ENCODE peak calls at places on chromosomes 7 and 10, in seven cellular contexts. One of them, this sample, is unnamed. For H3K4me1, the result is how much of the 10 kb centered on the place peaks cover.

GRCh38 chr10:44697096-44697495 is 214.0 kb upstream of the TMEM72 start:
- DNase-seq in Panc1: no peak
- DNase-seq in stomach: no peak
- DNase-seq in GM23338: no peak
- DNase-seq in prostate gland: no peak
- DNase-seq in esophagus muscularis mucosa: no peak
- DNase-seq in GM12878: no peak
- DNase-seq in this sample: no peak

GRCh38 chr10:119205926-119206602 is 1.3 kb upstream of the GRK5 start:
- DNase-seq in Panc1: no peak
- DNase-seq in stomach: peak
- DNase-seq in GM23338: peak
- DNase-seq in prostate gland: peak
- DNase-seq in esophagus muscularis mucosa: peak
- DNase-seq in GM12878: no peak
- DNase-seq in this sample: no peak

GRCh38 chr7:28530175-28531142 is 118.1 kb downstream of the CREB5 start:
- DNase-seq in Panc1: no peak
- DNase-seq in stomach: peak
- DNase-seq in GM23338: peak
- DNase-seq in prostate gland: no peak
- DNase-seq in esophagus muscularis mucosa: no peak
- DNase-seq in GM12878: no peak
- DNase-seq in this sample: no peak

GRCh38 chr7:13882051-13882450 is 107.4 kb downstream of the ETV1 start:
- DNase-seq in Panc1: no peak
- DNase-seq in stomach: no peak
- DNase-seq in GM23338: no peak
- DNase-seq in prostate gland: no peak
- DNase-seq in esophagus muscularis mucosa: no peak
- DNase-seq in GM12878: no peak
- DNase-seq in this sample: no peak

GRCh38 chr10:22992075-22992474 is 64.2 kb downstream of the ARMC3 start:
- DNase-seq in Panc1: no peak
- DNase-seq in stomach: no peak
- DNase-seq in GM23338: no peak
- DNase-seq in prostate gland: no peak
- DNase-seq in esophagus muscularis mucosa: no peak
- DNase-seq in GM12878: no peak
- DNase-seq in this sample: no peak

GRCh38 chr10:85643171-85643838 is 723.3 kb downstream of the GRID1 start:
- DNase-seq in Panc1: peak
- DNase-seq in stomach: no peak
- DNase-seq in GM23338: no peak
- DNase-seq in prostate gland: no peak
- DNase-seq in esophagus muscularis mucosa: no peak
- DNase-seq in GM12878: no peak
- DNase-seq in this sample: no peak

GRCh38 chr10:11878776-11879175 is 55.6 kb downstream of the PROSER2 start:
- DNase-seq in Panc1: no peak
- DNase-seq in stomach: no peak
- DNase-seq in GM23338: no peak
- DNase-seq in prostate gland: no peak
- DNase-seq in esophagus muscularis mucosa: no peak
- DNase-seq in GM12878: no peak
- DNase-seq in this sample: no peak

GRCh38 chr10:90913774-90914420 is 7.0 kb downstream of the ANKRD1 start:
- DNase-seq in Panc1: no peak
- DNase-seq in stomach: no peak
- DNase-seq in GM23338: no peak
- DNase-seq in prostate gland: no peak
- DNase-seq in esophagus muscularis mucosa: no peak
- DNase-seq in GM12878: no peak
- DNase-seq in this sample: no peak

GRCh38 chr10:42911359-42911758 is 128.8 kb downstream of the BMS1 start:
- DNase-seq in Panc1: no peak
- DNase-seq in stomach: no peak
- DNase-seq in GM23338: no peak
- DNase-seq in prostate gland: no peak
- DNase-seq in esophagus muscularis mucosa: no peak
- DNase-seq in GM12878: no peak
- DNase-seq in this sample: no peak

GRCh38 chr7:46626261-46627037 is 705.4 kb upstream of the IGFBP3 start:
- DNase-seq in Panc1: no peak
- DNase-seq in stomach: no peak
- DNase-seq in GM23338: peak
- DNase-seq in prostate gland: no peak
- DNase-seq in esophagus muscularis mucosa: peak
- DNase-seq in GM12878: no peak
- DNase-seq in this sample: no peak

GRCh38 chr7:2201686-2202360 is 30.9 kb downstream of the MAD1L1 start:
- DNase-seq in Panc1: no peak
- DNase-seq in stomach: no peak
- DNase-seq in GM23338: no peak
- DNase-seq in prostate gland: no peak
- DNase-seq in esophagus muscularis mucosa: no peak
- DNase-seq in GM12878: no peak
- DNase-seq in this sample: no peak

GRCh38 chr7:36943591-36944430 is 219.5 kb upstream of the AOAH start:
- DNase-seq in Panc1: no peak
- DNase-seq in stomach: no peak
- DNase-seq in GM23338: no peak
- DNase-seq in prostate gland: no peak
- DNase-seq in esophagus muscularis mucosa: no peak
- DNase-seq in GM12878: no peak
- DNase-seq in this sample: no peak

GRCh38 chr7:151060416-151061234 is 1.2 kb downstream of the SLC4A2 start:
- DNase-seq in Panc1: no peak
- DNase-seq in stomach: peak
- DNase-seq in GM23338: no peak
- DNase-seq in prostate gland: no peak
- DNase-seq in esophagus muscularis mucosa: no peak
- DNase-seq in GM12878: no peak
- DNase-seq in this sample: no peak

GRCh38 chr10:125661418-125661941 is 21.5 kb downstream of the TEX36 start:
- DNase-seq in Panc1: no peak
- DNase-seq in stomach: no peak
- DNase-seq in GM23338: no peak
- DNase-seq in prostate gland: no peak
- DNase-seq in esophagus muscularis mucosa: no peak
- DNase-seq in GM12878: no peak
- DNase-seq in this sample: no peak

GRCh38 chr10:17075510-17075909 is 54.1 kb downstream of the CUBN start:
- DNase-seq in Panc1: peak
- DNase-seq in stomach: no peak
- DNase-seq in GM23338: no peak
- DNase-seq in prostate gland: no peak
- DNase-seq in esophagus muscularis mucosa: no peak
- DNase-seq in GM12878: no peak
- DNase-seq in this sample: no peak

GRCh38 chr7:17506601-17507000 is 208.1 kb downstream of the AHR start:
- DNase-seq in Panc1: no peak
- DNase-seq in stomach: no peak
- DNase-seq in GM23338: no peak
- DNase-seq in prostate gland: no peak
- DNase-seq in esophagus muscularis mucosa: no peak
- DNase-seq in GM12878: no peak
- DNase-seq in this sample: no peak

GRCh38 chr10:116001266-116001857 is 271.6 kb downstream of the GFRA1 start:
- DNase-seq in Panc1: no peak
- DNase-seq in stomach: no peak
- DNase-seq in GM23338: no peak
- DNase-seq in prostate gland: peak
- DNase-seq in esophagus muscularis mucosa: no peak
- DNase-seq in GM12878: no peak
- DNase-seq in this sample: no peak

GRCh38 chr7:2771274-2771711 is 72.8 kb downstream of the GNA12 start:
- DNase-seq in Panc1: no peak
- DNase-seq in stomach: no peak
- DNase-seq in GM23338: no peak
- DNase-seq in prostate gland: no peak
- DNase-seq in esophagus muscularis mucosa: no peak
- DNase-seq in GM12878: no peak
- DNase-seq in this sample: peak

GRCh38 chr10:12348341-12348869 is 942 bp upstream of the CAMK1D start:
- DNase-seq in Panc1: no peak
- DNase-seq in stomach: no peak
- DNase-seq in GM23338: no peak
- DNase-seq in prostate gland: no peak
- DNase-seq in esophagus muscularis mucosa: no peak
- DNase-seq in GM12878: no peak
- DNase-seq in this sample: no peak

GRCh38 chr10:43062402-43063160 is 14.3 kb upstream of the RET start:
- DNase-seq in Panc1: no peak
- DNase-seq in stomach: no peak
- DNase-seq in GM23338: no peak
- DNase-seq in prostate gland: no peak
- DNase-seq in esophagus muscularis mucosa: no peak
- DNase-seq in GM12878: no peak
- DNase-seq in this sample: no peak

GRCh38 chr10:79096514-79096913 is 27.7 kb downstream of the ZMIZ1 start:
- DNase-seq in Panc1: no peak
- DNase-seq in stomach: no peak
- DNase-seq in GM23338: no peak
- DNase-seq in prostate gland: no peak
- DNase-seq in esophagus muscularis mucosa: no peak
- DNase-seq in GM12878: no peak
- DNase-seq in this sample: no peak

GRCh38 chr10:79094412-79095175 is 25.8 kb downstream of the ZMIZ1 start:
- DNase-seq in Panc1: no peak
- DNase-seq in stomach: no peak
- DNase-seq in GM23338: no peak
- DNase-seq in prostate gland: no peak
- DNase-seq in esophagus muscularis mucosa: no peak
- DNase-seq in GM12878: no peak
- DNase-seq in this sample: no peak

GRCh38 chr10:79092292-79092896 is 23.6 kb downstream of the ZMIZ1 start:
- DNase-seq in Panc1: no peak
- DNase-seq in stomach: no peak
- DNase-seq in GM23338: no peak
- DNase-seq in prostate gland: no peak
- DNase-seq in esophagus muscularis mucosa: no peak
- DNase-seq in GM12878: no peak
- DNase-seq in this sample: no peak

GRCh38 chr10:79095316-79095715 is 26.6 kb downstream of the ZMIZ1 start:
- DNase-seq in Panc1: no peak
- DNase-seq in stomach: no peak
- DNase-seq in GM23338: no peak
- DNase-seq in prostate gland: peak
- DNase-seq in esophagus muscularis mucosa: no peak
- DNase-seq in GM12878: no peak
- DNase-seq in this sample: no peak

GRCh38 chr10:79093658-79094411 is 25.1 kb downstream of the ZMIZ1 start:
- DNase-seq in Panc1: no peak
- DNase-seq in stomach: peak
- DNase-seq in GM23338: peak
- DNase-seq in prostate gland: peak
- DNase-seq in esophagus muscularis mucosa: no peak
- DNase-seq in GM12878: peak
- DNase-seq in this sample: no peak
- TF ChIP-seq POLR2AphosphoS5 in Panc1: no peak
- TF ChIP-seq POLR2AphosphoS5 in stomach: peak
- TF ChIP-seq POLR2AphosphoS5 in GM23338: no peak
- TF ChIP-seq POLR2AphosphoS5 in prostate gland: peak
- TF ChIP-seq POLR2AphosphoS5 in esophagus muscularis mucosa: peak
- TF ChIP-seq POLR2AphosphoS5 in GM12878: no peak
- TF ChIP-seq POLR2AphosphoS5 in this sample: peak

GRCh38 chr7:116219288-116219687 is 8.9 kb downstream of the TES start:
- DNase-seq in Panc1: no peak
- DNase-seq in stomach: no peak
- DNase-seq in GM23338: no peak
- DNase-seq in prostate gland: no peak
- DNase-seq in esophagus muscularis mucosa: no peak
- DNase-seq in GM12878: no peak
- DNase-seq in this sample: no peak

GRCh38 chr7:116215550-116215949 is 5.2 kb downstream of the TES start:
- DNase-seq in Panc1: no peak
- DNase-seq in stomach: no peak
- DNase-seq in GM23338: no peak
- DNase-seq in prostate gland: no peak
- DNase-seq in esophagus muscularis mucosa: no peak
- DNase-seq in GM12878: no peak
- DNase-seq in this sample: no peak

GRCh38 chr7:116216956-116217570 is 6.7 kb downstream of the TES start:
- DNase-seq in Panc1: no peak
- DNase-seq in stomach: no peak
- DNase-seq in GM23338: no peak
- DNase-seq in prostate gland: no peak
- DNase-seq in esophagus muscularis mucosa: no peak
- DNase-seq in GM12878: no peak
- DNase-seq in this sample: no peak

GRCh38 chr7:116218747-116219146 is 8.4 kb downstream of the TES start:
- DNase-seq in Panc1: no peak
- DNase-seq in stomach: no peak
- DNase-seq in GM23338: no peak
- DNase-seq in prostate gland: no peak
- DNase-seq in esophagus muscularis mucosa: no peak
- DNase-seq in GM12878: no peak
- DNase-seq in this sample: no peak

DNA sequence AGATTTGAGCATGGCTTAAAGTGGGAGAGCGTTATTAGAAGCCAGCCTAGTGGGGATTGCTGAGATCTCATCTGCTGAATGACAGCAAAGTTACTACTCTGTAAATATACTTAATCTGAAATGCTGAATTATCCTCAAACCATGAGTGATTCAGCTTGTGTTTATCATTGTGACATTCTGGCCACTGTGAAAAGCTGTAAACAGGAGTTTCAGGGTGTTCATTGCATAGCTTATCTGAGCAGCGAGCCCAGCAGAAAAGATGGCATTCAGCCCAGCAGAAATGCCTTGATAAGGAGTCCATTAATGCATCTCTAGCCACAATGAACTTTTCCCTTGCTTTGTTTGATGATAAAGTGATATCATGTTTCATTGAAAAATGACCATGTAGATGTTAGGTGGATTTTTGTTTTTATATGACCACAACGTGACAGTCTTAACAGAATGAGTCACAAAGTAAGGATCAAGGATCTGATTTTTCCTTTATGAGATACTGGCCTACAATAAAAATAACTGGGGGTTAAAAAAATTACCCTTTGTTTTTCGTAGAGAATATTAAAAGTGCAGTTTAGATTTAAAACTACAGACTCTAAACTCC is 7.8 kb downstream of the TES start:
- DNase-seq in Panc1: no peak
- DNase-seq in stomach: peak
- DNase-seq in GM23338: no peak
- DNase-seq in prostate gland: no peak
- DNase-seq in esophagus muscularis mucosa: no peak
- DNase-seq in GM12878: no peak
- DNase-seq in this sample: no peak
- H3K4me1 ChIP-seq in Panc1: half or more
- H3K4me1 ChIP-seq in stomach: under half
- H3K4me1 ChIP-seq in GM23338: under half
- H3K4me1 ChIP-seq in prostate gland: under half
- H3K4me1 ChIP-seq in esophagus muscularis mucosa: half or more
- H3K4me1 ChIP-seq in GM12878: under half
- H3K4me1 ChIP-seq in this sample: half or more

GRCh38 chr7:134763960-134764359 is 15.5 kb upstream of the CALD1 start:
- DNase-seq in Panc1: no peak
- DNase-seq in stomach: no peak
- DNase-seq in GM23338: no peak
- DNase-seq in prostate gland: no peak
- DNase-seq in esophagus muscularis mucosa: peak
- DNase-seq in GM12878: no peak
- DNase-seq in this sample: no peak
- TF ChIP-seq POLR2AphosphoS5 in Panc1: no peak
- TF ChIP-seq POLR2AphosphoS5 in stomach: no peak
- TF ChIP-seq POLR2AphosphoS5 in GM23338: no peak
- TF ChIP-seq POLR2AphosphoS5 in prostate gland: no peak
- TF ChIP-seq POLR2AphosphoS5 in esophagus muscularis mucosa: peak
- TF ChIP-seq POLR2AphosphoS5 in GM12878: no peak
- TF ChIP-seq POLR2AphosphoS5 in this sample: no peak

GRCh38 chr10:3807221-3807927 is 22.4 kb upstream of the KLF6 start:
- DNase-seq in Panc1: no peak
- DNase-seq in stomach: no peak
- DNase-seq in GM23338: peak
- DNase-seq in prostate gland: no peak
- DNase-seq in esophagus muscularis mucosa: peak
- DNase-seq in GM12878: no peak
- DNase-seq in this sample: peak
- H3K4me1 ChIP-seq in Panc1: half or more
- H3K4me1 ChIP-seq in stomach: half or more
- H3K4me1 ChIP-seq in GM23338: under half
- H3K4me1 ChIP-seq in prostate gland: under half
- H3K4me1 ChIP-seq in esophagus muscularis mucosa: half or more
- H3K4me1 ChIP-seq in GM12878: half or more
- H3K4me1 ChIP-seq in this sample: half or more